ENCODE peak calls at places on chromosomes 7 and 10, in six cellular contexts. One of them, this sample, is unnamed.

GRCh38 chr7:77783111-77783510 is 15.1 kb downstream of the TMEM60 start:
- DNase-seq in K562: no peak
- DNase-seq in GM12878: no peak
- DNase-seq in HepG2: no peak
- DNase-seq in endothelial cell of umbilical vein: no peak
- DNase-seq in A549: no peak
- DNase-seq in this sample: no peak

GRCh38 chr10:5943536-5943935 is 33.8 kb downstream of the IL15RA start:
- DNase-seq in GM12878: no peak
- DNase-seq in endothelial cell of umbilical vein: peak; percentile 58
- DNase-seq in HepG2: no peak
- DNase-seq in K562: no peak
- DNase-seq in A549: no peak
- DNase-seq in this sample: no peak

GRCh38 chr10:124732931-124733536 is 11.1 kb downstream of the FAM53B start:
- DNase-seq in A549: no peak
- DNase-seq in K562: no peak
- DNase-seq in endothelial cell of umbilical vein: no peak
- DNase-seq in HepG2: no peak
- DNase-seq in GM12878: peak; percentile 77
- DNase-seq in this sample: no peak

GRCh38 chr10:118621304-118621942 is 26.0 kb upstream of the PRLHR start:
- DNase-seq in endothelial cell of umbilical vein: no peak
- DNase-seq in HepG2: no peak
- DNase-seq in A549: no peak
- DNase-seq in K562: no peak
- DNase-seq in GM12878: no peak
- DNase-seq in this sample: no peak

GRCh38 chr7:84088669-84089278 is 105.8 kb downstream of the SEMA3A start:
- DNase-seq in A549: no peak
- DNase-seq in endothelial cell of umbilical vein: no peak
- DNase-seq in HepG2: no peak
- DNase-seq in GM12878: no peak
- DNase-seq in K562: no peak
- DNase-seq in this sample: no peak

GRCh38 chr10:12656518-12657142 is 307.3 kb downstream of the CAMK1D start:
- DNase-seq in A549: peak; percentile 77
- DNase-seq in GM12878: no peak
- DNase-seq in HepG2: peak; percentile 37
- DNase-seq in K562: peak; percentile 37
- DNase-seq in endothelial cell of umbilical vein: peak; percentile 58
- DNase-seq in this sample: peak; percentile 60

GRCh38 chr7:36597099-36597773 is 127.1 kb downstream of the AOAH start:
- DNase-seq in GM12878: no peak
- DNase-seq in endothelial cell of umbilical vein: no peak
- DNase-seq in HepG2: no peak
- DNase-seq in A549: peak; percentile 19
- DNase-seq in K562: no peak
- DNase-seq in this sample: no peak

GRCh38 chr10:49569031-49569765 is 30.3 kb upstream of the ERCC6 start:
- DNase-seq in endothelial cell of umbilical vein: no peak
- DNase-seq in A549: no peak
- DNase-seq in GM12878: no peak
- DNase-seq in HepG2: no peak
- DNase-seq in K562: no peak
- DNase-seq in this sample: peak; percentile 47

GRCh38 chr10:102752934-102753664 is 9.4 kb downstream of the WBP1L start:
- DNase-seq in HepG2: peak; percentile 63
- DNase-seq in K562: no peak
- DNase-seq in endothelial cell of umbilical vein: peak; percentile 87
- DNase-seq in A549: peak; percentile 64
- DNase-seq in GM12878: peak; percentile 19
- DNase-seq in this sample: peak; percentile 69

GRCh38 chr10:124589491-124590006 is 127.9 kb downstream of the LHPP start:
- DNase-seq in endothelial cell of umbilical vein: no peak
- DNase-seq in GM12878: no peak
- DNase-seq in A549: no peak
- DNase-seq in K562: no peak
- DNase-seq in HepG2: peak; percentile 76
- DNase-seq in this sample: no peak

GRCh38 chr10:78981970-78982281 is 86.8 kb upstream of the ZMIZ1 start:
- DNase-seq in GM12878: no peak
- DNase-seq in endothelial cell of umbilical vein: no peak
- DNase-seq in HepG2: peak; percentile 46
- DNase-seq in K562: no peak
- DNase-seq in A549: no peak
- DNase-seq in this sample: no peak

GRCh38 chr10:92591550-92592140 is 1.3 kb upstream of the KIF11 start:
- DNase-seq in A549: peak; percentile 96
- DNase-seq in K562: peak; percentile 57
- DNase-seq in HepG2: peak; percentile 74
- DNase-seq in GM12878: peak; percentile 75
- DNase-seq in endothelial cell of umbilical vein: peak; percentile 94
- DNase-seq in this sample: peak; percentile 98

GRCh38 chr10:31129261-31129660 is 97.6 kb upstream of the ZNF438 start:
- DNase-seq in K562: peak; percentile 16
- DNase-seq in HepG2: no peak
- DNase-seq in A549: peak; percentile 71
- DNase-seq in endothelial cell of umbilical vein: peak; percentile 33
- DNase-seq in GM12878: no peak
- DNase-seq in this sample: peak; percentile 52

GRCh38 chr7:80937336-80937735 is 18.5 kb upstream of the SEMA3C start:
- DNase-seq in HepG2: no peak
- DNase-seq in A549: no peak
- DNase-seq in endothelial cell of umbilical vein: no peak
- DNase-seq in GM12878: no peak
- DNase-seq in K562: no peak
- DNase-seq in this sample: no peak

GRCh38 chr10:122650331-122650730 is 49.3 kb downstream of the C10orf120 start:
- DNase-seq in HepG2: no peak
- DNase-seq in endothelial cell of umbilical vein: no peak
- DNase-seq in K562: no peak
- DNase-seq in GM12878: no peak
- DNase-seq in A549: no peak
- DNase-seq in this sample: no peak

GRCh38 chr7:117041007-117041406 is 87.7 kb downstream of the ST7 start:
- DNase-seq in endothelial cell of umbilical vein: no peak
- DNase-seq in A549: no peak
- DNase-seq in HepG2: no peak
- DNase-seq in K562: no peak
- DNase-seq in GM12878: peak; percentile 50
- DNase-seq in this sample: no peak

GRCh38 chr7:139748936-139749335 is 28.9 kb downstream of the HIPK2 start:
- DNase-seq in HepG2: no peak
- DNase-seq in K562: no peak
- DNase-seq in GM12878: no peak
- DNase-seq in A549: no peak
- DNase-seq in endothelial cell of umbilical vein: no peak
- DNase-seq in this sample: no peak

GRCh38 chr7:100384623-100385372 is 11.5 kb downstream of the PILRA start:
- DNase-seq in K562: no peak
- DNase-seq in GM12878: no peak
- DNase-seq in endothelial cell of umbilical vein: peak; percentile 11
- DNase-seq in HepG2: no peak
- DNase-seq in A549: no peak
- DNase-seq in this sample: peak; percentile 33

GRCh38 chr7:95886501-95887090 is 114.2 kb downstream of the DYNC1I1 start:
- DNase-seq in HepG2: peak; percentile 35
- DNase-seq in endothelial cell of umbilical vein: peak; percentile 96
- DNase-seq in K562: no peak
- DNase-seq in GM12878: no peak
- DNase-seq in A549: peak; percentile 58
- DNase-seq in this sample: peak; percentile 28

GRCh38 chr7:156811706-156812105 is 81.3 kb downstream of the LMBR1 start:
- DNase-seq in HepG2: no peak
- DNase-seq in A549: no peak
- DNase-seq in K562: no peak
- DNase-seq in endothelial cell of umbilical vein: no peak
- DNase-seq in GM12878: no peak
- DNase-seq in this sample: no peak

GRCh38 chr7:46123-46829 is 146.1 kb upstream of the FAM20C start:
- DNase-seq in endothelial cell of umbilical vein: no peak
- DNase-seq in HepG2: no peak
- DNase-seq in A549: no peak
- DNase-seq in K562: no peak
- DNase-seq in GM12878: no peak
- DNase-seq in this sample: no peak

GRCh38 chr7:92034116-92034515 is 93.5 kb downstream of the AKAP9 start:
- DNase-seq in K562: no peak
- DNase-seq in GM12878: no peak
- DNase-seq in A549: no peak
- DNase-seq in endothelial cell of umbilical vein: no peak
- DNase-seq in HepG2: no peak
- DNase-seq in this sample: no peak

GRCh38 chr10:113179270-113179669 is 229.2 kb downstream of the TCF7L2 start:
- DNase-seq in HepG2: no peak
- DNase-seq in endothelial cell of umbilical vein: no peak
- DNase-seq in GM12878: no peak
- DNase-seq in A549: no peak
- DNase-seq in K562: no peak
- DNase-seq in this sample: peak; percentile 65

GRCh38 chr10:49160814-49161213 is 27.0 kb upstream of the FAM170B start:
- DNase-seq in K562: no peak
- DNase-seq in endothelial cell of umbilical vein: no peak
- DNase-seq in HepG2: no peak
- DNase-seq in A549: no peak
- DNase-seq in GM12878: no peak
- DNase-seq in this sample: no peak

GRCh38 chr7:51629206-51629605 is 312.6 kb upstream of the COBL start:
- DNase-seq in GM12878: no peak
- DNase-seq in HepG2: no peak
- DNase-seq in endothelial cell of umbilical vein: no peak
- DNase-seq in A549: no peak
- DNase-seq in K562: no peak
- DNase-seq in this sample: no peak

GRCh38 chr10:110808619-110809018 is 63.1 kb upstream of the PDCD4 start:
- DNase-seq in K562: no peak
- DNase-seq in A549: no peak
- DNase-seq in GM12878: no peak
- DNase-seq in endothelial cell of umbilical vein: no peak
- DNase-seq in HepG2: no peak
- DNase-seq in this sample: no peak

GRCh38 chr10:13462551-13462950 is 66.3 kb downstream of the BEND7 start:
- DNase-seq in A549: no peak
- DNase-seq in GM12878: no peak
- DNase-seq in endothelial cell of umbilical vein: no peak
- DNase-seq in HepG2: no peak
- DNase-seq in K562: no peak
- DNase-seq in this sample: no peak

GRCh38 chr10:75538144-75538543 is 106.7 kb downstream of the LRMDA start:
- DNase-seq in GM12878: no peak
- DNase-seq in endothelial cell of umbilical vein: no peak
- DNase-seq in K562: no peak
- DNase-seq in A549: no peak
- DNase-seq in HepG2: no peak
- DNase-seq in this sample: no peak

GRCh38 chr7:139681463-139681755 is 96.4 kb downstream of the HIPK2 start:
- DNase-seq in endothelial cell of umbilical vein: no peak
- DNase-seq in HepG2: no peak
- DNase-seq in A549: no peak
- DNase-seq in K562: peak; percentile 49
- DNase-seq in GM12878: no peak
- DNase-seq in this sample: no peak

GRCh38 chr10:34587002-34587740 is 227.9 kb downstream of the PARD3 start:
- DNase-seq in K562: no peak
- DNase-seq in endothelial cell of umbilical vein: no peak
- DNase-seq in GM12878: no peak
- DNase-seq in HepG2: no peak
- DNase-seq in A549: no peak
- DNase-seq in this sample: no peak

GRCh38 chr7:51647931-51648351 is 331.3 kb upstream of the COBL start:
- DNase-seq in endothelial cell of umbilical vein: no peak
- DNase-seq in A549: no peak
- DNase-seq in K562: no peak
- DNase-seq in HepG2: peak; percentile 49
- DNase-seq in GM12878: no peak
- DNase-seq in this sample: no peak

GRCh38 chr10:26566525-26567348 is 128.6 kb downstream of the APBB1IP start:
- DNase-seq in HepG2: no peak
- DNase-seq in GM12878: no peak
- DNase-seq in A549: no peak
- DNase-seq in endothelial cell of umbilical vein: no peak
- DNase-seq in K562: peak; percentile 23
- DNase-seq in this sample: no peak
- H3K4me3 ChIP-seq in HepG2: peak overlapping the region; percentile 18
- H3K4me3 ChIP-seq in GM12878: no peak overlapping the region
- H3K4me3 ChIP-seq in A549: no peak overlapping the region
- H3K4me3 ChIP-seq in endothelial cell of umbilical vein: no peak overlapping the region
- H3K4me3 ChIP-seq in K562: no peak overlapping the region
- H3K4me3 ChIP-seq in this sample: no peak overlapping the region

DNA sequence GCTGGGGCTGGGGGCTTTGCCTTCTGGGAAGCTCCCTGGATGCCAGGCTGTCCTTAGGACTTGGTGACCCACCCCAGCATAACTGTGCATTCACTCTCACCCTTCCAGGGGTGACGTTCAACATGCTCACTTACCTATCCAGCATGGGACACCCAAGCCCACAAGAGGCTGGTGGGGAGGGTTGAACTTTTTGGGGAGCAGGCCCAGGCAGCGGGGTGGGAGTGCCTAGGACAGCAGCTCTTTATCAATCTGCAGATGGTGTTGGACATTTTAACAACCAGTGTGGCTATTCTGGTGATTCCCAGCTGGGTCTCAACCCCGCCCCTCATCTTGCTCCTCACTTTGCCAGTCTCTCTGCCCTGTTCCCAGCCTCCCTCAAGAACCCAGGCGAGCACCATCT is 86.4 kb downstream of the CDH23 start:
- DNase-seq in GM12878: no peak
- DNase-seq in endothelial cell of umbilical vein: no peak
- DNase-seq in HepG2: no peak
- DNase-seq in K562: no peak
- DNase-seq in A549: no peak
- DNase-seq in this sample: no peak
- TF ChIP-seq MYC in GM12878: no peak
- TF ChIP-seq MYC in endothelial cell of umbilical vein: no peak
- TF ChIP-seq MYC in HepG2: no peak
- TF ChIP-seq MYC in K562: no peak
- TF ChIP-seq MYC in A549: no peak
- TF ChIP-seq MYC in this sample: no peak

GRCh38 chr7:41696323-41696916 is 6.5 kb downstream of the INHBA start:
- DNase-seq in A549: peak; percentile 61
- DNase-seq in K562: peak; percentile 45
- DNase-seq in GM12878: no peak
- DNase-seq in HepG2: peak; percentile 45
- DNase-seq in endothelial cell of umbilical vein: peak; percentile 94
- DNase-seq in this sample: peak; percentile 71
- TF ChIP-seq POLR2A in A549: no peak
- TF ChIP-seq POLR2A in K562: no peak
- TF ChIP-seq POLR2A in GM12878: no peak
- TF ChIP-seq POLR2A in HepG2: no peak
- TF ChIP-seq POLR2A in endothelial cell of umbilical vein: peak; percentile 49
- TF ChIP-seq POLR2A in this sample: no peak

DNA sequence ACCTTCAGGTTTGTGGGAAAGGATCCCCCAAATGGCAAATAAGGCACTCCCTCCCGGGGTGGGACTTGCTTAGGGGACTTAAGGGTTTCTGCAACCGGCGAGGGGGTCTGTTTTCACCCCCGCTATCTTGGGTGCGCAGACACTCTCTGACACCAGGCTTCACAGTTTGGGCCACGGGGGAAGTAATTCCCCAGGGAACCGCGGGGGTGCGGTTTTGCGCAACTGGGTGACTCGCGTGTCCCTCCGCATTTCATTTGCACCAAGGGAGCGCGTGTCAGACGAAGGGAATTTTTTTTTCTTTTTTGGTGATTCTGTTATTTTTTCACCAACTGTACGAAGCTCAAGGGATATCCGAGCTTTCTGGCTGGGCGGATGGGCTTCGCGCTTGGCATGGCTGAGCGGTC is 1.7 kb downstream of the GRM8 start:
- DNase-seq in K562: no peak
- DNase-seq in endothelial cell of umbilical vein: no peak
- DNase-seq in HepG2: no peak
- DNase-seq in GM12878: no peak
- DNase-seq in A549: no peak
- DNase-seq in this sample: peak; percentile 23
- H3K4me3 ChIP-seq in K562: no peak overlapping the region
- H3K4me3 ChIP-seq in endothelial cell of umbilical vein: no peak overlapping the region
- H3K4me3 ChIP-seq in HepG2: no peak overlapping the region
- H3K4me3 ChIP-seq in GM12878: peak overlapping the region; percentile 76
- H3K4me3 ChIP-seq in A549: no peak overlapping the region
- H3K4me3 ChIP-seq in this sample: no peak overlapping the region

This sample was measured in NB4.